ENCODE peak calls at places on chromosomes 6 and 20, in eight cellular contexts. J is B cell, V is suprapubic skin, O is neural crest cell, T is cardiac fibroblast, S is pancreas, K is dorsolateral prefrontal cortex, M is brain microvascular endothelial cell. L is an unnamed sample.
A peak's percentile ranks its signal among the peaks of the same experiment; 100 is the strongest.

GRCh38 chr6:3749991-3750323 is 1.6 kb downstream of the PXDC1 start:
- DNase-seq in J (no peak), V (peak; percentile 88), O (no peak), T (peak; percentile 88), S (peak; percentile 70), K (no peak), M (peak; percentile 72), L (no peak)

GRCh38 chr6:32186496-32186840 is 2.4 kb upstream of the AGER start:
- DNase-seq in J (no peak), V (no peak), O (no peak), T (no peak), S (no peak), K (no peak), M (no peak), L (no peak)

GRCh38 chr20:48387675-48388074 is 440.1 kb downstream of the PREX1 start:
- DNase-seq in J (peak; percentile 33), V (no peak), O (no peak), T (peak; percentile 10), S (no peak), K (no peak), M (no peak), L (no peak)

GRCh38 chr6:87737948-87738347 is 35.9 kb upstream of the AKIRIN2 start:
- DNase-seq in J (no peak), V (no peak), O (no peak), T (no peak), S (no peak), K (no peak), M (no peak), L (no peak)

GRCh38 chr6:121838842-121839241 is 403.4 kb downstream of the GJA1 start:
- DNase-seq in J (no peak), V (no peak), O (no peak), T (peak; percentile 93), S (no peak), K (no peak), M (peak; percentile 75), L (no peak)

GRCh38 chr6:108689279-108690161 is 128.8 kb downstream of the FOXO3 start:
- DNase-seq in J (no peak), V (no peak), O (no peak), T (peak; percentile 99), S (peak; percentile 95), K (no peak), M (peak; percentile 25), L (no peak)

GRCh38 chr20:62705626-62706025 is 3.0 kb upstream of the NTSR1 start:
- DNase-seq in J (no peak), V (no peak), O (no peak), T (no peak), S (peak; percentile 17), K (no peak), M (no peak), L (no peak)

GRCh38 chr6:62891065-62891647 is 320.1 kb upstream of the FKBP1C start:
- DNase-seq in J (no peak), V (no peak), O (no peak), T (peak; percentile 2), S (no peak), K (no peak), M (no peak), L (no peak)

GRCh38 chr20:721876-722275 is 46.3 kb upstream of the SCRT2 start:
- DNase-seq in J (no peak), V (no peak), O (no peak), T (no peak), S (no peak), K (no peak), M (no peak), L (no peak)

GRCh38 chr6:14530385-14530784 is 412.8 kb downstream of the CD83 start:
- DNase-seq in J (no peak), V (no peak), O (no peak), T (no peak), S (no peak), K (no peak), M (no peak), L (no peak)

GRCh38 chr20:550611-551010 is 7.0 kb upstream of the CSNK2A1 start:
- DNase-seq in J (no peak), V (no peak), O (no peak), T (no peak), S (no peak), K (no peak), M (no peak), L (no peak)

GRCh38 chr6:15495375-15495901 is 167.4 kb downstream of the DTNBP1 start:
- DNase-seq in J (no peak), V (peak; percentile 85), O (no peak), T (peak; percentile 70), S (no peak), K (no peak), M (no peak), L (no peak)

GRCh38 chr20:3677733-3678132 is 4.1 kb downstream of the ADAM33 start:
- DNase-seq in J (no peak), V (no peak), O (no peak), T (peak; percentile 65), S (no peak), K (no peak), M (no peak), L (no peak)

GRCh38 chr6:13336553-13336952 is 8.2 kb upstream of the TBC1D7 start:
- DNase-seq in J (peak; percentile 76), V (peak; percentile 88), O (peak; percentile 93), T (peak; percentile 92), S (peak; percentile 77), K (peak; percentile 76), M (peak; percentile 61), L (peak; percentile 47)

GRCh38 chr6:45920819-45921511 is 94.7 kb downstream of the CLIC5 start:
- DNase-seq in J (no peak), V (no peak), O (no peak), T (no peak), S (no peak), K (no peak), M (no peak), L (no peak)

GRCh38 chr6:128509709-128510108 is 10.7 kb downstream of the PTPRK start:
- DNase-seq in J (no peak), V (no peak), O (no peak), T (no peak), S (no peak), K (no peak), M (no peak), L (no peak)

GRCh38 chr6:64520050-64520449 is 884.4 kb downstream of the PHF3 start:
- DNase-seq in J (no peak), V (no peak), O (no peak), T (peak; percentile 91), S (no peak), K (no peak), M (peak; percentile 76), L (no peak)

GRCh38 chr6:163341671-163342070 is 72.8 kb upstream of the QKI start:
- DNase-seq in J (no peak), V (no peak), O (no peak), T (peak; percentile 31), S (no peak), K (no peak), M (no peak), L (no peak)

GRCh38 chr6:13422601-13423247 is 64.7 kb downstream of the GFOD1 start:
- DNase-seq in J (peak; percentile 9), V (no peak), O (no peak), T (peak; percentile 47), S (no peak), K (no peak), M (peak; percentile 7), L (no peak)

GRCh38 chr20:54051019-54051418 is 19.4 kb downstream of the BCAS1 start:
- DNase-seq in J (no peak), V (no peak), O (no peak), T (no peak), S (no peak), K (no peak), M (no peak), L (no peak)

GRCh38 chr6:97026298-97026697 is 101.8 kb downstream of the KLHL32 start:
- DNase-seq in J (no peak), V (no peak), O (no peak), T (no peak), S (no peak), K (no peak), M (no peak), L (no peak)

GRCh38 chr20:19633985-19634384 is 124.1 kb upstream of the RIN2 start:
- DNase-seq in J (no peak), V (no peak), O (no peak), T (no peak), S (no peak), K (no peak), M (peak; percentile 25), L (no peak)

GRCh38 chr6:170292778-170293164 is 1.9 kb upstream of the DLL1 start:
- DNase-seq in J (no peak), V (no peak), O (no peak), T (no peak), S (no peak), K (no peak), M (no peak), L (no peak)

GRCh38 chr6:133286765-133287164 is 45.6 kb downstream of the EYA4 start:
- DNase-seq in J (no peak), V (no peak), O (no peak), T (peak; percentile 53), S (no peak), K (no peak), M (peak; percentile 43), L (no peak)
- TF ChIP-seq CTCF in J (no peak), V (no peak), O (peak; percentile 54), T (peak; percentile 66), S (no peak), K (peak; percentile 42), M (peak; percentile 65), L (peak; percentile 13)

GRCh38 chr6:10419749-10420545 is 5.1 kb upstream of the TFAP2A start:
- DNase-seq in J (no peak), V (no peak), O (no peak), T (no peak), S (no peak), K (no peak), M (no peak), L (no peak)

GRCh38 chr6:10422282-10423034 is 7.6 kb upstream of the TFAP2A start:
- DNase-seq in J (no peak), V (no peak), O (no peak), T (no peak), S (no peak), K (no peak), M (no peak), L (no peak)

GRCh38 chr6:10424005-10424404 is 9.1 kb upstream of the TFAP2A start:
- DNase-seq in J (no peak), V (no peak), O (no peak), T (no peak), S (no peak), K (no peak), M (no peak), L (no peak)

GRCh38 chr6:10420546-10421507 is 6.0 kb upstream of the TFAP2A start:
- DNase-seq in J (no peak), V (no peak), O (no peak), T (no peak), S (no peak), K (no peak), M (no peak), L (no peak)

GRCh38 chr6:10421508-10422281 is 6.8 kb upstream of the TFAP2A start:
- DNase-seq in J (no peak), V (no peak), O (no peak), T (no peak), S (no peak), K (no peak), M (no peak), L (no peak)
- TF ChIP-seq CTCF in J (no peak), V (no peak), O (no peak), T (no peak), S (no peak), K (no peak), M (no peak), L (no peak)

GRCh38 chr6:44100088-44100550 is 27.1 kb downstream of the MRPL14 start:
- DNase-seq in J (no peak), V (no peak), O (peak; percentile 28), T (peak; percentile 53), S (no peak), K (no peak), M (peak; percentile 41), L (no peak)
- TF ChIP-seq CTCF in J (peak; percentile 35), V (peak; percentile 47), O (peak; percentile 72), T (peak; percentile 82), S (no peak), K (no peak), M (peak; percentile 84), L (peak; percentile 25)

GRCh38 chr6:168865-169455 is 123.3 kb upstream of the DUSP22 start:
- DNase-seq in J (no peak), V (no peak), O (no peak), T (peak; percentile 66), S (no peak), K (no peak), M (no peak), L (no peak)
- TF ChIP-seq CTCF in J (peak; percentile 84), V (peak; percentile 39), O (peak; percentile 78), T (peak; percentile 48), S (peak; percentile 33), K (peak; percentile 78), M (peak; percentile 38), L (peak; percentile 55)

L was measured in D721Med.